ENCODE peak calls at places on chromosomes 13 and 19, in seven cellular contexts. O is A549; P is fibroblast of mammary gland; B is stimulated activated CD4-positive, alpha-beta T cell treated with anti-CD3 and anti-CD28 coated beads, Interleukin-12 subunit alpha, Interleukin-12 subunit beta, amount 100 ng/mL, for 4 hours; H is NCI-H1092; K is EL; V is upper lobe of right lung. X is an unnamed sample.

GRCh38 chr19:10289836-10290438 is at the start of gene ICAM5:
- DNase-seq in O (no peak), P (no peak), B (peak), H (no peak), K (peak), V (no peak), X (no peak)

GRCh38 chr19:38089440-38089839 is 134.6 kb downstream of the DPF1 start:
- DNase-seq in O (no peak), P (no peak), B (no peak), H (no peak), K (no peak), V (no peak), X (no peak)

GRCh38 chr13:53191091-53191490 is 162.5 kb downstream of the OLFM4 start:
- DNase-seq in O (no peak), P (peak), B (no peak), H (no peak), K (peak), V (no peak), X (no peak)

GRCh38 chr13:113225515-113225914 is 16.1 kb downstream of the CUL4A start:
- DNase-seq in O (no peak), P (no peak), B (no peak), H (no peak), K (no peak), V (no peak), X (no peak)

GRCh38 chr13:51758691-51759090 is 45.3 kb downstream of the DHRS12 start:
- DNase-seq in O (no peak), P (no peak), B (no peak), H (no peak), K (no peak), V (no peak), X (no peak)

GRCh38 chr13:98065468-98065867 is 77.4 kb upstream of the FARP1 start:
- DNase-seq in O (no peak), P (no peak), B (no peak), H (no peak), K (no peak), V (no peak), X (no peak)

GRCh38 chr19:48755787-48756674 is 707 bp downstream of the FGF21 start:
- DNase-seq in O (no peak), P (no peak), B (no peak), H (no peak), K (no peak), V (no peak), X (no peak)

GRCh38 chr19:19053508-19054314 is 10.1 kb upstream of the SLC25A42 start:
- DNase-seq in O (peak), P (peak), B (peak), H (peak), K (peak), V (peak), X (peak)

GRCh38 chr19:46697142-46697960 is 19.6 kb downstream of the PRKD2 start:
- DNase-seq in O (peak), P (peak), B (no peak), H (no peak), K (peak), V (peak), X (no peak)

GRCh38 chr13:28830580-28830979 is 10.4 kb downstream of the MTUS2 start:
- DNase-seq in O (no peak), P (no peak), B (no peak), H (no peak), K (no peak), V (no peak), X (no peak)

X was measured in NCI-H1694 treated with DMSO at 0.1 percent for 48 hours.